ENCODE peak calls at places on chromosomes 5 and 9, in seven cellular contexts. W, L, Z, K, F, U and B are unnamed samples. For H3K36me3 and H3K27me3, the result is how much of the 10 kb centered on the place peaks cover.

GRCh38 chr5:132267931-132268501 is 10.5 kb downstream of the PDLIM4 start:
- DNase-seq in U (no peak), L (no peak), Z (no peak), W (peak), K (no peak), F (no peak), B (no peak)

GRCh38 chr9:114387678-114388431 is at the start of gene AKNA:
- DNase-seq in W (peak), F (peak), K (peak), U (peak), L (peak), Z (peak), B (peak)

GRCh38 chr5:127562252-127562651 is 44.8 kb downstream of the PRRC1 start:
- DNase-seq in W (no peak), F (no peak), L (no peak), Z (peak), U (no peak), K (no peak), B (peak)

GRCh38 chr9:105007143-105007542 is 79.2 kb upstream of the ABCA1 start:
- DNase-seq in F (no peak), Z (no peak), U (no peak), W (no peak), L (peak), K (no peak), B (peak)

GRCh38 chr5:56050566-56051292 is 56.0 kb upstream of the IL6ST start:
- DNase-seq in Z (no peak), K (no peak), W (no peak), L (no peak), U (no peak), F (no peak), B (no peak)

GRCh38 chr5:138955672-138956295 is 80.6 kb upstream of the LRRTM2 start:
- DNase-seq in K (no peak), U (no peak), F (no peak), L (no peak), W (no peak), Z (no peak), B (no peak)

GRCh38 chr5:151148583-151148982 is 9.0 kb downstream of the ANXA6 start:
- DNase-seq in W (no peak), F (no peak), Z (no peak), L (no peak), K (no peak), U (no peak), B (no peak)

GRCh38 chr5:76724871-76725270 is 8.9 kb downstream of the F2R start:
- DNase-seq in U (no peak), Z (no peak), W (no peak), K (no peak), F (no peak), L (peak), B (peak)

GRCh38 chr9:119588874-119589560 is 219.8 kb upstream of the BRINP1 start:
- DNase-seq in K (no peak), Z (no peak), L (no peak), F (no peak), W (no peak), U (no peak), B (no peak)

GRCh38 chr9:113990570-113990907 is 87.6 kb downstream of the AMBP start:
- DNase-seq in F (no peak), L (no peak), W (no peak), U (no peak), Z (peak), K (no peak), B (no peak)

GRCh38 chr9:110767559-110768063 is 99.0 kb downstream of the MUSK start:
- DNase-seq in W (no peak), Z (no peak), K (no peak), L (no peak), F (no peak), U (no peak), B (no peak)

GRCh38 chr9:79883073-79883645 is 311.4 kb downstream of the TLE4 start:
- DNase-seq in Z (no peak), U (peak), F (peak), L (no peak), W (peak), K (no peak), B (no peak)

GRCh38 chr9:17330097-17330496 is 195.3 kb downstream of the CNTLN start:
- DNase-seq in K (no peak), W (no peak), U (no peak), L (peak), Z (no peak), F (no peak), B (peak)

GRCh38 chr9:98983295-98984268 is 39.9 kb downstream of the COL15A1 start:
- DNase-seq in L (peak), F (no peak), W (no peak), K (no peak), U (no peak), Z (no peak), B (no peak)

GRCh38 chr5:171632618-171633017 is 153.0 kb upstream of the SMIM23 start:
- DNase-seq in U (no peak), W (no peak), L (no peak), K (no peak), F (no peak), Z (no peak), B (no peak)

GRCh38 chr5:11903121-11903613 is 1.1 kb downstream of the CTNND2 start:
- DNase-seq in Z (no peak), W (no peak), L (no peak), F (no peak), K (peak), U (no peak), B (no peak)
- H3K4me3 ChIP-seq in Z (peak), W (peak), L (no peak), F (no peak), K (no peak), U (no peak), B (no peak)

GRCh38 chr5:178147406-178147805 is 6.3 kb downstream of the NHP2 start:
- DNase-seq in U (no peak), L (no peak), W (peak), K (peak), F (no peak), Z (no peak), B (no peak)

GRCh38 chr5:178143901-178144300 is 9.8 kb downstream of the NHP2 start:
- DNase-seq in K (peak), U (no peak), Z (no peak), L (no peak), F (no peak), W (no peak), B (no peak)

GRCh38 chr5:178149199-178149932 is 4.3 kb downstream of the NHP2 start:
- DNase-seq in U (no peak), W (peak), L (no peak), K (peak), Z (no peak), F (no peak), B (no peak)

GRCh38 chr5:178143246-178143645 is 10.4 kb downstream of the NHP2 start:
- DNase-seq in K (peak), F (no peak), U (no peak), W (no peak), L (no peak), Z (no peak), B (no peak)

GRCh38 chr5:178145965-178146820 is 7.5 kb downstream of the NHP2 start:
- DNase-seq in Z (peak), F (peak), K (peak), W (peak), L (peak), U (peak), B (peak)
- H3K36me3 ChIP-seq in Z (half or more), F (half or more), K (under half), W (half or more), L (under half), U (half or more), B (under half)

GRCh38 chr5:59583151-59583809 is 310.2 kb downstream of the PDE4D start:
- DNase-seq in L (no peak), U (no peak), Z (no peak), K (no peak), W (no peak), F (no peak), B (no peak)

GRCh38 chr5:59586811-59587340 is 306.6 kb downstream of the PDE4D start:
- DNase-seq in K (no peak), L (no peak), U (no peak), W (no peak), F (no peak), Z (no peak), B (no peak)

GRCh38 chr5:59583810-59584562 is 309.5 kb downstream of the PDE4D start:
- DNase-seq in U (no peak), K (no peak), Z (no peak), W (no peak), F (no peak), L (no peak), B (no peak)

GRCh38 chr5:59582746-59583145 is 310.8 kb downstream of the PDE4D start:
- DNase-seq in K (no peak), U (no peak), L (no peak), F (no peak), W (no peak), Z (no peak), B (no peak)

DNA sequence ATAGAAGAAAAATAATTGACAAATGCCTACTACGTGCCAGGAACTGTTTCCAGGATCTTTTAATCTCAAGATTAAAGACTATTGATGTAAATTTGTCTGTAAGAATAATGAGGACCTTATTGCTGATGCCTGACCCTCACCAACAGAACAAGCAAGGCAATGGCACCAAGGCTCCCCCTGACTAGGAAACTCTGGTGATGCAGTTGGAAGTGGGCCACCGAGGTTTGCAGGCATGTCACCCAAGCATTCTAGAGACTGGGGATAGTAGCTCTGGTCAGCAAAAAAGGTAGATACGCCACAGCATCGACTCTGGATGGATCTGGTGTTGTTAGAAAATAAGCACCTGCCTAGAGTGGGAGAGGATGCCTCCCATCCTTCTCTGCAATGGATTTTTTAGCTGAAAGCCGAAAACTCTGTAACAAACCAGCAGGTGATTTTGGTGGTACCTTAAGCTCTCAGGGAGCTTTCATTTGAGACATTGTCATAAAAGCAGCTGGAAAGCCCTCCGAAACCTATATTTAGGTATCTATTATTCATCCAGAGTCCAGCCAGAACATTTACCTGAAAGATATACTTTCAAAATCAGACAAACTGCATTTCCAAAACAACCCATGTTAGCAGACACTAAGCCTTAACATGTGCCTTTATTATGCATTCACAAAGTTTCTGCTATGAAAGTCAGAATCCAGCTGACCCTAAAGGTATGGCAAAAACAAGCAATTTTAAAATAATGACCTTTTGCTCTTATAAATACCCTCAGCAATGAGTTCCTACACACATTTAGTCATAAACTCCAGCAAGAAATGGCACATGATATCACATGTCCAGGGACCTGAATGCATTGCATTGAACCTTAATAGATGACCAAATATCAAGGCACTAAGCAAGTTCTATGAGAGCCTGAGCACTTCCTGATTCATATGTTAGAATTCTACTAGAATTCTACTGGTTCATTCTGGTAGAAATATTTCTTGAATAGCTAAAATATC is 308.4 kb downstream of the PDE4D start:
- DNase-seq in F (no peak), Z (no peak), K (no peak), L (no peak), W (no peak), U (no peak), B (no peak)
- H3K27me3 ChIP-seq in F (under half), Z (under half), K (under half), L (under half), W (under half), U (under half), B (under half)

GRCh38 chr5:78504726-78505431 is 143.7 kb downstream of the LHFPL2 start:
- DNase-seq in W (no peak), Z (no peak), K (no peak), L (peak), U (no peak), F (no peak), B (peak)

GRCh38 chr5:78500028-78500427 is 139.6 kb downstream of the SCAMP1 start:
- DNase-seq in W (no peak), L (no peak), Z (no peak), K (no peak), F (no peak), U (no peak), B (no peak)

GRCh38 chr5:78503958-78504357 is 143.5 kb downstream of the SCAMP1 start:
- DNase-seq in W (no peak), U (no peak), F (no peak), K (no peak), Z (no peak), L (no peak), B (no peak)

GRCh38 chr5:78499485-78499884 is 139.1 kb downstream of the SCAMP1 start:
- DNase-seq in Z (no peak), W (no peak), L (no peak), K (no peak), F (no peak), U (no peak), B (no peak)

GRCh38 chr5:78501411-78502338 is 141.3 kb downstream of the SCAMP1 start:
- DNase-seq in W (no peak), U (no peak), K (no peak), F (no peak), Z (no peak), L (peak), B (no peak)
- H3K4me3 ChIP-seq in W (no peak), U (no peak), K (no peak), F (no peak), Z (no peak), L (no peak), B (no peak)

GRCh38 chr9:73166453-73166852 is 14.8 kb downstream of the ANXA1 start:
- DNase-seq in F (no peak), U (no peak), W (no peak), L (no peak), Z (no peak), K (no peak), B (peak)

GRCh38 chr9:73165911-73166310 is 14.2 kb downstream of the ANXA1 start:
- DNase-seq in U (no peak), F (no peak), Z (no peak), K (no peak), L (no peak), W (no peak), B (peak)

GRCh38 chr9:73162987-73163763 is 11.5 kb downstream of the ANXA1 start:
- DNase-seq in K (no peak), F (no peak), W (no peak), U (no peak), L (peak), Z (no peak), B (peak)

GRCh38 chr9:73170185-73170957 is 18.7 kb downstream of the ANXA1 start:
- DNase-seq in W (no peak), L (no peak), K (no peak), F (no peak), Z (no peak), U (no peak), B (peak)

GRCh38 chr9:73167614-73168013 is 15.9 kb downstream of the ANXA1 start:
- DNase-seq in Z (no peak), F (no peak), K (no peak), U (no peak), L (no peak), W (no peak), B (peak)
- H3K36me3 ChIP-seq in Z (under half), F (under half), K (under half), U (half or more), L (half or more), W (under half), B (under half)

GRCh38 chr9:136304456-136304855 is 562 bp upstream of the CCDC187 start:
- DNase-seq in F (no peak), U (no peak), W (no peak), L (no peak), K (peak), Z (no peak), B (no peak)
- H3K27me3 ChIP-seq in F (under half), U (under half), W (under half), L (under half), K (under half), Z (under half), B (under half)

GRCh38 chr9:91844170-91844569 is 105.9 kb downstream of the ROR2 start:
- DNase-seq in W (peak), Z (peak), F (no peak), L (no peak), K (peak), U (no peak), B (no peak)
- H3K4me3 ChIP-seq in W (no peak), Z (no peak), F (no peak), L (no peak), K (no peak), U (no peak), B (no peak)

GRCh38 chr5:7873216-7873615 is 4.3 kb downstream of the MTRR start:
- DNase-seq in U (no peak), W (no peak), L (no peak), F (peak), K (no peak), Z (no peak), B (no peak)

GRCh38 chr5:7872517-7873149 is 3.7 kb downstream of the MTRR start:
- DNase-seq in F (no peak), U (no peak), Z (no peak), W (no peak), K (no peak), L (no peak), B (no peak)

GRCh38 chr5:7876867-7877266 is 7.9 kb downstream of the MTRR start:
- DNase-seq in U (no peak), W (no peak), F (no peak), Z (no peak), L (peak), K (no peak), B (peak)

GRCh38 chr5:7874639-7875038 is 5.7 kb downstream of the MTRR start:
- DNase-seq in Z (no peak), F (no peak), W (no peak), U (no peak), L (no peak), K (no peak), B (no peak)

DNA sequence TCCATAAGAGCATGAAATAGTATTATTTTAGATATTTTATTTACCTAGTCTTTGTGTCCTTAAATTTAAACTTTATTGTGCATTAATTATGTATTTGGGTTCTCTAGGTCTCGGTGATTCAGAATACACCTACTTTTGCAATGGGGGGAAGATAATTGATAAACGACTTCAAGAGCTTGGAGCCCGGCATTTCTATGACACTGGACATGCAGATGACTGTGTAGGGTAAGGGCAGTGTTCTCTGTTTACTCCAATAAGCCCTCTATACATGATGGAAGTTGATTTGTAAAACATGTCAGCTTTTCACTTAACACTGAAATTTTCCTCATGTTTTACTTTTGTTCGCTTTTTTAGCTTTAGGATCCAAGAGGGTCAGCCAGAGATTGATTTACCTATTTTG is 6.2 kb downstream of the MTRR start:
- DNase-seq in F (no peak), U (no peak), W (no peak), Z (no peak), L (no peak), K (no peak), B (no peak)
- H3K36me3 ChIP-seq in F (under half), U (half or more), W (under half), Z (under half), L (under half), K (under half), B (under half)

GRCh38 chr9:132125944-132126720 is 35.7 kb upstream of the NTNG2 start:
- DNase-seq in Z (peak), U (no peak), K (no peak), W (no peak), L (no peak), F (no peak), B (no peak)
- H3K27me3 ChIP-seq in Z (under half), U (under half), K (under half), W (half or more), L (under half), F (under half), B (under half)